ENCODE peak calls at places on chromosomes 3 and 15, in seven cellular contexts. One of them, this sample, is unnamed. For H3K4me1 and H3K9me3, the result is how much of the 10 kb centered on the place peaks cover.

GRCh38 chr3:33936921-33937210 is 138.4 kb downstream of the PDCD6IP start:
- DNase-seq in CD8-positive, alpha-beta memory T cell: no peak
- DNase-seq in CD8-positive, alpha-beta T cell: no peak
- DNase-seq in left ventricle myocardium inferior: no peak
- DNase-seq in iPS DF 6.9: no peak
- DNase-seq in fibroblast of lung: no peak
- DNase-seq in mucosa of descending colon: no peak
- DNase-seq in this sample: no peak

GRCh38 chr3:46994801-46995731 is 15.6 kb downstream of the NBEAL2 start:
- DNase-seq in CD8-positive, alpha-beta memory T cell: peak
- DNase-seq in CD8-positive, alpha-beta T cell: no peak
- DNase-seq in left ventricle myocardium inferior: no peak
- DNase-seq in iPS DF 6.9: no peak
- DNase-seq in fibroblast of lung: no peak
- DNase-seq in mucosa of descending colon: peak
- DNase-seq in this sample: no peak

GRCh38 chr3:126994661-126995161 is 11.8 kb downstream of the PLXNA1 start:
- DNase-seq in CD8-positive, alpha-beta memory T cell: no peak
- DNase-seq in CD8-positive, alpha-beta T cell: no peak
- DNase-seq in left ventricle myocardium inferior: peak
- DNase-seq in iPS DF 6.9: no peak
- DNase-seq in fibroblast of lung: no peak
- DNase-seq in mucosa of descending colon: no peak
- DNase-seq in this sample: no peak

GRCh38 chr3:117128133-117128532 is 418.6 kb downstream of the TUSC7 start:
- DNase-seq in CD8-positive, alpha-beta memory T cell: no peak
- DNase-seq in CD8-positive, alpha-beta T cell: no peak
- DNase-seq in left ventricle myocardium inferior: no peak
- DNase-seq in iPS DF 6.9: no peak
- DNase-seq in fibroblast of lung: no peak
- DNase-seq in mucosa of descending colon: no peak
- DNase-seq in this sample: no peak

GRCh38 chr3:135918600-135918999 is 46.9 kb upstream of the PPP2R3A start:
- DNase-seq in CD8-positive, alpha-beta memory T cell: no peak
- DNase-seq in CD8-positive, alpha-beta T cell: no peak
- DNase-seq in left ventricle myocardium inferior: no peak
- DNase-seq in iPS DF 6.9: no peak
- DNase-seq in fibroblast of lung: peak
- DNase-seq in mucosa of descending colon: no peak
- DNase-seq in this sample: no peak

GRCh38 chr3:109643590-109643989 is 306.2 kb upstream of the DPPA4 start:
- DNase-seq in CD8-positive, alpha-beta memory T cell: no peak
- DNase-seq in CD8-positive, alpha-beta T cell: no peak
- DNase-seq in left ventricle myocardium inferior: no peak
- DNase-seq in iPS DF 6.9: no peak
- DNase-seq in fibroblast of lung: peak
- DNase-seq in mucosa of descending colon: no peak
- DNase-seq in this sample: no peak

GRCh38 chr3:184766555-184767261 is 45.3 kb upstream of the VPS8 start:
- DNase-seq in CD8-positive, alpha-beta memory T cell: no peak
- DNase-seq in CD8-positive, alpha-beta T cell: no peak
- DNase-seq in left ventricle myocardium inferior: no peak
- DNase-seq in iPS DF 6.9: no peak
- DNase-seq in fibroblast of lung: peak
- DNase-seq in mucosa of descending colon: no peak
- DNase-seq in this sample: no peak

GRCh38 chr3:123818921-123819429 is 65.2 kb downstream of the MYLK start:
- DNase-seq in CD8-positive, alpha-beta memory T cell: no peak
- DNase-seq in CD8-positive, alpha-beta T cell: no peak
- DNase-seq in left ventricle myocardium inferior: no peak
- DNase-seq in iPS DF 6.9: no peak
- DNase-seq in fibroblast of lung: peak
- DNase-seq in mucosa of descending colon: no peak
- DNase-seq in this sample: no peak

GRCh38 chr3:194518652-194519051 is 31.9 kb upstream of the ATP13A3 start:
- DNase-seq in CD8-positive, alpha-beta memory T cell: no peak
- DNase-seq in CD8-positive, alpha-beta T cell: no peak
- DNase-seq in left ventricle myocardium inferior: no peak
- DNase-seq in iPS DF 6.9: no peak
- DNase-seq in fibroblast of lung: no peak
- DNase-seq in mucosa of descending colon: no peak
- DNase-seq in this sample: no peak

GRCh38 chr15:41543521-41543870 is 561 bp downstream of the RPAP1 start:
- DNase-seq in CD8-positive, alpha-beta memory T cell: no peak
- DNase-seq in CD8-positive, alpha-beta T cell: no peak
- DNase-seq in left ventricle myocardium inferior: no peak
- DNase-seq in iPS DF 6.9: no peak
- DNase-seq in fibroblast of lung: no peak
- DNase-seq in mucosa of descending colon: no peak
- DNase-seq in this sample: no peak

GRCh38 chr3:133490468-133491351 is 82.8 kb upstream of the CDV3 start:
- DNase-seq in CD8-positive, alpha-beta memory T cell: peak
- DNase-seq in CD8-positive, alpha-beta T cell: peak
- DNase-seq in left ventricle myocardium inferior: no peak
- DNase-seq in iPS DF 6.9: no peak
- DNase-seq in fibroblast of lung: no peak
- DNase-seq in mucosa of descending colon: peak
- DNase-seq in this sample: no peak

GRCh38 chr15:76382987-76383728 is 46.6 kb downstream of the ISL2 start:
- DNase-seq in CD8-positive, alpha-beta memory T cell: no peak
- DNase-seq in CD8-positive, alpha-beta T cell: no peak
- DNase-seq in left ventricle myocardium inferior: no peak
- DNase-seq in iPS DF 6.9: no peak
- DNase-seq in fibroblast of lung: no peak
- DNase-seq in mucosa of descending colon: no peak
- DNase-seq in this sample: no peak

GRCh38 chr15:59622289-59622688 is 10.7 kb downstream of the GCNT3 start:
- DNase-seq in CD8-positive, alpha-beta memory T cell: no peak
- DNase-seq in CD8-positive, alpha-beta T cell: no peak
- DNase-seq in left ventricle myocardium inferior: no peak
- DNase-seq in iPS DF 6.9: no peak
- DNase-seq in fibroblast of lung: peak
- DNase-seq in mucosa of descending colon: peak
- DNase-seq in this sample: no peak

GRCh38 chr3:165800970-165801369 is 36.3 kb downstream of the BCHE start:
- DNase-seq in CD8-positive, alpha-beta memory T cell: no peak
- DNase-seq in CD8-positive, alpha-beta T cell: no peak
- DNase-seq in left ventricle myocardium inferior: no peak
- DNase-seq in iPS DF 6.9: no peak
- DNase-seq in fibroblast of lung: peak
- DNase-seq in mucosa of descending colon: no peak
- DNase-seq in this sample: no peak

GRCh38 chr3:174126990-174127758 is 729.6 kb downstream of the NLGN1 start:
- DNase-seq in CD8-positive, alpha-beta memory T cell: no peak
- DNase-seq in CD8-positive, alpha-beta T cell: no peak
- DNase-seq in left ventricle myocardium inferior: no peak
- DNase-seq in iPS DF 6.9: no peak
- DNase-seq in fibroblast of lung: no peak
- DNase-seq in mucosa of descending colon: no peak
- DNase-seq in this sample: no peak

GRCh38 chr3:186081678-186082077 is 27.2 kb downstream of the ETV5 start:
- DNase-seq in CD8-positive, alpha-beta memory T cell: no peak
- DNase-seq in CD8-positive, alpha-beta T cell: no peak
- DNase-seq in left ventricle myocardium inferior: no peak
- DNase-seq in iPS DF 6.9: no peak
- DNase-seq in fibroblast of lung: no peak
- DNase-seq in mucosa of descending colon: no peak
- DNase-seq in this sample: no peak

GRCh38 chr3:45968149-45968548 is 24.9 kb downstream of the CXCR6 start:
- DNase-seq in CD8-positive, alpha-beta memory T cell: no peak
- DNase-seq in CD8-positive, alpha-beta T cell: no peak
- DNase-seq in left ventricle myocardium inferior: no peak
- DNase-seq in iPS DF 6.9: no peak
- DNase-seq in fibroblast of lung: no peak
- DNase-seq in mucosa of descending colon: no peak
- DNase-seq in this sample: no peak

GRCh38 chr15:31550211-31550848 is 223.7 kb downstream of the KLF13 start:
- DNase-seq in CD8-positive, alpha-beta memory T cell: no peak
- DNase-seq in CD8-positive, alpha-beta T cell: no peak
- DNase-seq in left ventricle myocardium inferior: no peak
- DNase-seq in iPS DF 6.9: no peak
- DNase-seq in fibroblast of lung: no peak
- DNase-seq in mucosa of descending colon: no peak
- DNase-seq in this sample: no peak

GRCh38 chr3:133927543-133928066 is 31.9 kb upstream of the RAB6B start:
- DNase-seq in CD8-positive, alpha-beta memory T cell: peak
- DNase-seq in CD8-positive, alpha-beta T cell: peak
- DNase-seq in left ventricle myocardium inferior: peak
- DNase-seq in iPS DF 6.9: no peak
- DNase-seq in fibroblast of lung: peak
- DNase-seq in mucosa of descending colon: peak
- DNase-seq in this sample: peak

GRCh38 chr3:143700431-143700975 is 147.8 kb downstream of the SLC9A9 start:
- DNase-seq in CD8-positive, alpha-beta memory T cell: no peak
- DNase-seq in CD8-positive, alpha-beta T cell: no peak
- DNase-seq in left ventricle myocardium inferior: no peak
- DNase-seq in iPS DF 6.9: no peak
- DNase-seq in fibroblast of lung: no peak
- DNase-seq in mucosa of descending colon: no peak
- DNase-seq in this sample: no peak

GRCh38 chr15:81264072-81264857 is 59.7 kb downstream of the STARD5 start:
- DNase-seq in CD8-positive, alpha-beta memory T cell: no peak
- DNase-seq in CD8-positive, alpha-beta T cell: no peak
- DNase-seq in left ventricle myocardium inferior: no peak
- DNase-seq in iPS DF 6.9: no peak
- DNase-seq in fibroblast of lung: no peak
- DNase-seq in mucosa of descending colon: no peak
- DNase-seq in this sample: no peak
- H3K4me1 ChIP-seq in CD8-positive, alpha-beta memory T cell: under half
- H3K4me1 ChIP-seq in CD8-positive, alpha-beta T cell: under half
- H3K4me1 ChIP-seq in left ventricle myocardium inferior: under half
- H3K4me1 ChIP-seq in iPS DF 6.9: under half
- H3K4me1 ChIP-seq in fibroblast of lung: under half
- H3K4me1 ChIP-seq in mucosa of descending colon: under half
- H3K4me1 ChIP-seq in this sample: under half

DNA sequence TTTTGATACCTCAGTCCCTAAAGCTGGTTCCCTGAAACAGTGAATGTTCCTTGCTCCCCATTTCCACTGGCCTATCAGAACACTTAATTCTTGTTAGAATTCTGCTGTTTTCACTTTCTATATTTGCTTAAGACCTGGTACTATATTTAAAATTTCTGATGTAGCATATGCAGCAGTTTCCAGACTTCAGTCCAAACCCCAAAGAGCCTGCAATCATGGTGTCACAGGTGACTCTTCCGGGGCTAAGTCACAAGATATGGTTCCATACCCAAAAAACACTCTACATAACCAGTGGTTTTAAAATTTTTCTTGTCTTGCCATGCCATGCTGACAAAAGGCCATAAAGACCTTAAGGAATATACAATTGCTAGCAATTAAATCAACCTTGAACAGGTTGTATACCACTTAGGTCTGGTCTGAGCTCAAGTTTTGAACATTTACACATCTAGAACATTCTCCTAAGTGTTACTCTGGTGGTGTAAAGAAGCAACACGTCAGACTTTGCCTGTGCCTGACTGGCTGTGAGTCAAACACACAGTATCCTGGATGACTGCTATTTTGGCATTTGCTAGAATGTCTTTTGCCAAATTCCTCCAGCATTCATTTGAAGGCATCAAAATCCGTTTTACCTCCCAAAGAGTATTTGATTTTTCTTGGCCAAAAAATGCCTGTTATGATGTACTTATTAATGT is 160.0 kb downstream of the FRMD5 start:
- DNase-seq in CD8-positive, alpha-beta memory T cell: no peak
- DNase-seq in CD8-positive, alpha-beta T cell: no peak
- DNase-seq in left ventricle myocardium inferior: no peak
- DNase-seq in iPS DF 6.9: no peak
- DNase-seq in fibroblast of lung: peak
- DNase-seq in mucosa of descending colon: no peak
- DNase-seq in this sample: no peak
- H3K9me3 ChIP-seq in CD8-positive, alpha-beta memory T cell: under half
- H3K9me3 ChIP-seq in CD8-positive, alpha-beta T cell: under half
- H3K9me3 ChIP-seq in left ventricle myocardium inferior: under half
- H3K9me3 ChIP-seq in iPS DF 6.9: under half
- H3K9me3 ChIP-seq in fibroblast of lung: under half
- H3K9me3 ChIP-seq in mucosa of descending colon: under half
- H3K9me3 ChIP-seq in this sample: under half

GRCh38 chr3:66416556-66417304 is 84.1 kb downstream of the LRIG1 start:
- DNase-seq in CD8-positive, alpha-beta memory T cell: peak
- DNase-seq in CD8-positive, alpha-beta T cell: no peak
- DNase-seq in left ventricle myocardium inferior: no peak
- DNase-seq in iPS DF 6.9: no peak
- DNase-seq in fibroblast of lung: no peak
- DNase-seq in mucosa of descending colon: peak
- DNase-seq in this sample: no peak

GRCh38 chr3:66415867-66416428 is 84.9 kb downstream of the LRIG1 start:
- DNase-seq in CD8-positive, alpha-beta memory T cell: no peak
- DNase-seq in CD8-positive, alpha-beta T cell: no peak
- DNase-seq in left ventricle myocardium inferior: no peak
- DNase-seq in iPS DF 6.9: no peak
- DNase-seq in fibroblast of lung: no peak
- DNase-seq in mucosa of descending colon: no peak
- DNase-seq in this sample: no peak

GRCh38 chr3:66418432-66419052 is 82.3 kb downstream of the LRIG1 start:
- DNase-seq in CD8-positive, alpha-beta memory T cell: no peak
- DNase-seq in CD8-positive, alpha-beta T cell: no peak
- DNase-seq in left ventricle myocardium inferior: peak
- DNase-seq in iPS DF 6.9: no peak
- DNase-seq in fibroblast of lung: peak
- DNase-seq in mucosa of descending colon: peak
- DNase-seq in this sample: peak

GRCh38 chr3:66414846-66415245 is 86.0 kb downstream of the LRIG1 start:
- DNase-seq in CD8-positive, alpha-beta memory T cell: no peak
- DNase-seq in CD8-positive, alpha-beta T cell: no peak
- DNase-seq in left ventricle myocardium inferior: no peak
- DNase-seq in iPS DF 6.9: no peak
- DNase-seq in fibroblast of lung: no peak
- DNase-seq in mucosa of descending colon: no peak
- DNase-seq in this sample: no peak

GRCh38 chr3:66419053-66419440 is 81.8 kb downstream of the LRIG1 start:
- DNase-seq in CD8-positive, alpha-beta memory T cell: no peak
- DNase-seq in CD8-positive, alpha-beta T cell: no peak
- DNase-seq in left ventricle myocardium inferior: no peak
- DNase-seq in iPS DF 6.9: no peak
- DNase-seq in fibroblast of lung: no peak
- DNase-seq in mucosa of descending colon: no peak
- DNase-seq in this sample: no peak
- H3K4me1 ChIP-seq in CD8-positive, alpha-beta memory T cell: under half
- H3K4me1 ChIP-seq in CD8-positive, alpha-beta T cell: under half
- H3K4me1 ChIP-seq in left ventricle myocardium inferior: half or more
- H3K4me1 ChIP-seq in iPS DF 6.9: under half
- H3K4me1 ChIP-seq in fibroblast of lung: under half
- H3K4me1 ChIP-seq in mucosa of descending colon: under half
- H3K4me1 ChIP-seq in this sample: under half

GRCh38 chr3:149936812-149937230 is 33.9 kb downstream of the PFN2 start:
- DNase-seq in CD8-positive, alpha-beta memory T cell: peak
- DNase-seq in CD8-positive, alpha-beta T cell: peak
- DNase-seq in left ventricle myocardium inferior: no peak
- DNase-seq in iPS DF 6.9: peak
- DNase-seq in fibroblast of lung: peak
- DNase-seq in mucosa of descending colon: peak
- DNase-seq in this sample: no peak

GRCh38 chr3:149933008-149933407 is 37.7 kb downstream of the PFN2 start:
- DNase-seq in CD8-positive, alpha-beta memory T cell: no peak
- DNase-seq in CD8-positive, alpha-beta T cell: no peak
- DNase-seq in left ventricle myocardium inferior: no peak
- DNase-seq in iPS DF 6.9: no peak
- DNase-seq in fibroblast of lung: no peak
- DNase-seq in mucosa of descending colon: no peak
- DNase-seq in this sample: no peak

GRCh38 chr3:149933858-149934257 is 36.8 kb downstream of the PFN2 start:
- DNase-seq in CD8-positive, alpha-beta memory T cell: no peak
- DNase-seq in CD8-positive, alpha-beta T cell: no peak
- DNase-seq in left ventricle myocardium inferior: no peak
- DNase-seq in iPS DF 6.9: no peak
- DNase-seq in fibroblast of lung: no peak
- DNase-seq in mucosa of descending colon: no peak
- DNase-seq in this sample: no peak

GRCh38 chr3:149934524-149934923 is 36.2 kb downstream of the PFN2 start:
- DNase-seq in CD8-positive, alpha-beta memory T cell: no peak
- DNase-seq in CD8-positive, alpha-beta T cell: no peak
- DNase-seq in left ventricle myocardium inferior: peak
- DNase-seq in iPS DF 6.9: no peak
- DNase-seq in fibroblast of lung: peak
- DNase-seq in mucosa of descending colon: no peak
- DNase-seq in this sample: no peak
- H3K9me3 ChIP-seq in CD8-positive, alpha-beta memory T cell: under half
- H3K9me3 ChIP-seq in CD8-positive, alpha-beta T cell: under half
- H3K9me3 ChIP-seq in left ventricle myocardium inferior: under half
- H3K9me3 ChIP-seq in iPS DF 6.9: under half
- H3K9me3 ChIP-seq in fibroblast of lung: under half
- H3K9me3 ChIP-seq in mucosa of descending colon: under half
- H3K9me3 ChIP-seq in this sample: under half

This sample was measured in upper lobe of right lung.